ENCODE peak calls at places on chromosomes 2 and 18, in six cellular contexts. One of them, this sample, is unnamed.

GRCh38 chr2:75570948-75571729 is 10.4 kb upstream of the EVA1A start:
- DNase-seq in stimulated activated CD4-positive, alpha-beta T cell treated with anti-CD3 and anti-CD28 coated beads, Interleukin-2, amount 100 ng/mL, for 48 hours: no peak
- DNase-seq in heart right ventricle: peak
- DNase-seq in stimulated activated CD8-positive, alpha-beta memory T cell treated with anti-CD3 and anti-CD28 coated beads, Interleukin-4, amount 100 ng/mL, for 1 hour: no peak
- DNase-seq in EH: peak
- DNase-seq in EL: no peak
- DNase-seq in this sample: no peak

GRCh38 chr2:85733121-85733960 is 20.4 kb upstream of the ATOH8 start:
- DNase-seq in stimulated activated CD8-positive, alpha-beta memory T cell treated with anti-CD3 and anti-CD28 coated beads, Interleukin-4, amount 100 ng/mL, for 1 hour: no peak
- DNase-seq in EH: no peak
- DNase-seq in heart right ventricle: no peak
- DNase-seq in stimulated activated CD4-positive, alpha-beta T cell treated with anti-CD3 and anti-CD28 coated beads, Interleukin-2, amount 100 ng/mL, for 48 hours: no peak
- DNase-seq in EL: no peak
- DNase-seq in this sample: no peak

GRCh38 chr2:178629463-178629862 is 149.2 kb downstream of the PLEKHA3 start:
- DNase-seq in stimulated activated CD8-positive, alpha-beta memory T cell treated with anti-CD3 and anti-CD28 coated beads, Interleukin-4, amount 100 ng/mL, for 1 hour: no peak
- DNase-seq in stimulated activated CD4-positive, alpha-beta T cell treated with anti-CD3 and anti-CD28 coated beads, Interleukin-2, amount 100 ng/mL, for 48 hours: no peak
- DNase-seq in EL: no peak
- DNase-seq in heart right ventricle: peak
- DNase-seq in EH: no peak
- DNase-seq in this sample: no peak

GRCh38 chr2:12169060-12169406 is 422.6 kb downstream of the LPIN1 start:
- DNase-seq in heart right ventricle: peak
- DNase-seq in stimulated activated CD8-positive, alpha-beta memory T cell treated with anti-CD3 and anti-CD28 coated beads, Interleukin-4, amount 100 ng/mL, for 1 hour: no peak
- DNase-seq in stimulated activated CD4-positive, alpha-beta T cell treated with anti-CD3 and anti-CD28 coated beads, Interleukin-2, amount 100 ng/mL, for 48 hours: no peak
- DNase-seq in EH: peak
- DNase-seq in EL: peak
- DNase-seq in this sample: no peak

GRCh38 chr18:13868501-13869271 is 44.7 kb downstream of the MC5R start:
- DNase-seq in heart right ventricle: no peak
- DNase-seq in stimulated activated CD8-positive, alpha-beta memory T cell treated with anti-CD3 and anti-CD28 coated beads, Interleukin-4, amount 100 ng/mL, for 1 hour: no peak
- DNase-seq in stimulated activated CD4-positive, alpha-beta T cell treated with anti-CD3 and anti-CD28 coated beads, Interleukin-2, amount 100 ng/mL, for 48 hours: no peak
- DNase-seq in EH: no peak
- DNase-seq in EL: no peak
- DNase-seq in this sample: no peak

GRCh38 chr2:11866358-11867335 is 120.2 kb downstream of the LPIN1 start:
- DNase-seq in stimulated activated CD8-positive, alpha-beta memory T cell treated with anti-CD3 and anti-CD28 coated beads, Interleukin-4, amount 100 ng/mL, for 1 hour: no peak
- DNase-seq in stimulated activated CD4-positive, alpha-beta T cell treated with anti-CD3 and anti-CD28 coated beads, Interleukin-2, amount 100 ng/mL, for 48 hours: peak
- DNase-seq in EH: no peak
- DNase-seq in heart right ventricle: no peak
- DNase-seq in EL: no peak
- DNase-seq in this sample: no peak

GRCh38 chr2:203871371-203871983 is 3.9 kb downstream of the CTLA4 start:
- DNase-seq in stimulated activated CD8-positive, alpha-beta memory T cell treated with anti-CD3 and anti-CD28 coated beads, Interleukin-4, amount 100 ng/mL, for 1 hour: no peak
- DNase-seq in stimulated activated CD4-positive, alpha-beta T cell treated with anti-CD3 and anti-CD28 coated beads, Interleukin-2, amount 100 ng/mL, for 48 hours: no peak
- DNase-seq in EL: no peak
- DNase-seq in EH: no peak
- DNase-seq in heart right ventricle: no peak
- DNase-seq in this sample: no peak

GRCh38 chr2:70785137-70785911 is 5.1 kb downstream of the FIGLA start:
- DNase-seq in EH: peak
- DNase-seq in stimulated activated CD4-positive, alpha-beta T cell treated with anti-CD3 and anti-CD28 coated beads, Interleukin-2, amount 100 ng/mL, for 48 hours: no peak
- DNase-seq in EL: peak
- DNase-seq in heart right ventricle: no peak
- DNase-seq in stimulated activated CD8-positive, alpha-beta memory T cell treated with anti-CD3 and anti-CD28 coated beads, Interleukin-4, amount 100 ng/mL, for 1 hour: no peak
- DNase-seq in this sample: no peak

GRCh38 chr2:7004641-7005040 is 87.4 kb downstream of the RNF144A start:
- DNase-seq in heart right ventricle: no peak
- DNase-seq in stimulated activated CD8-positive, alpha-beta memory T cell treated with anti-CD3 and anti-CD28 coated beads, Interleukin-4, amount 100 ng/mL, for 1 hour: no peak
- DNase-seq in EL: no peak
- DNase-seq in stimulated activated CD4-positive, alpha-beta T cell treated with anti-CD3 and anti-CD28 coated beads, Interleukin-2, amount 100 ng/mL, for 48 hours: no peak
- DNase-seq in EH: no peak
- DNase-seq in this sample: no peak

GRCh38 chr2:9336209-9336533 is 87.2 kb downstream of the ITGB1BP1 start:
- DNase-seq in stimulated activated CD4-positive, alpha-beta T cell treated with anti-CD3 and anti-CD28 coated beads, Interleukin-2, amount 100 ng/mL, for 48 hours: no peak
- DNase-seq in heart right ventricle: no peak
- DNase-seq in EL: peak
- DNase-seq in stimulated activated CD8-positive, alpha-beta memory T cell treated with anti-CD3 and anti-CD28 coated beads, Interleukin-4, amount 100 ng/mL, for 1 hour: no peak
- DNase-seq in EH: peak
- DNase-seq in this sample: no peak

GRCh38 chr2:15890936-15891905 is 49.1 kb upstream of the MYCN start:
- DNase-seq in heart right ventricle: no peak
- DNase-seq in stimulated activated CD8-positive, alpha-beta memory T cell treated with anti-CD3 and anti-CD28 coated beads, Interleukin-4, amount 100 ng/mL, for 1 hour: no peak
- DNase-seq in EL: no peak
- DNase-seq in EH: no peak
- DNase-seq in stimulated activated CD4-positive, alpha-beta T cell treated with anti-CD3 and anti-CD28 coated beads, Interleukin-2, amount 100 ng/mL, for 48 hours: no peak
- DNase-seq in this sample: no peak

GRCh38 chr2:14479486-14479885 is 153.0 kb upstream of the LRATD1 start:
- DNase-seq in stimulated activated CD4-positive, alpha-beta T cell treated with anti-CD3 and anti-CD28 coated beads, Interleukin-2, amount 100 ng/mL, for 48 hours: no peak
- DNase-seq in stimulated activated CD8-positive, alpha-beta memory T cell treated with anti-CD3 and anti-CD28 coated beads, Interleukin-4, amount 100 ng/mL, for 1 hour: no peak
- DNase-seq in heart right ventricle: no peak
- DNase-seq in EL: no peak
- DNase-seq in EH: no peak
- DNase-seq in this sample: no peak

GRCh38 chr18:41457730-41458129 is 497.3 kb upstream of the PIK3C3 start:
- DNase-seq in EH: no peak
- DNase-seq in EL: no peak
- DNase-seq in stimulated activated CD8-positive, alpha-beta memory T cell treated with anti-CD3 and anti-CD28 coated beads, Interleukin-4, amount 100 ng/mL, for 1 hour: no peak
- DNase-seq in stimulated activated CD4-positive, alpha-beta T cell treated with anti-CD3 and anti-CD28 coated beads, Interleukin-2, amount 100 ng/mL, for 48 hours: no peak
- DNase-seq in heart right ventricle: no peak
- DNase-seq in this sample: no peak

GRCh38 chr2:150376627-150377335 is 110.7 kb downstream of the RND3 start:
- DNase-seq in stimulated activated CD4-positive, alpha-beta T cell treated with anti-CD3 and anti-CD28 coated beads, Interleukin-2, amount 100 ng/mL, for 48 hours: no peak
- DNase-seq in EL: peak
- DNase-seq in EH: peak
- DNase-seq in stimulated activated CD8-positive, alpha-beta memory T cell treated with anti-CD3 and anti-CD28 coated beads, Interleukin-4, amount 100 ng/mL, for 1 hour: no peak
- DNase-seq in heart right ventricle: no peak
- DNase-seq in this sample: no peak

GRCh38 chr2:201118957-201119848 is 3.2 kb downstream of the CFLAR start:
- DNase-seq in heart right ventricle: no peak
- DNase-seq in EL: peak
- DNase-seq in stimulated activated CD4-positive, alpha-beta T cell treated with anti-CD3 and anti-CD28 coated beads, Interleukin-2, amount 100 ng/mL, for 48 hours: no peak
- DNase-seq in stimulated activated CD8-positive, alpha-beta memory T cell treated with anti-CD3 and anti-CD28 coated beads, Interleukin-4, amount 100 ng/mL, for 1 hour: no peak
- DNase-seq in EH: peak
- DNase-seq in this sample: no peak

This sample was measured in T-helper 9 cell.